ENCODE peak calls at places on chromosomes 3 and 15, in eight cellular contexts. One of them, this sample, is unnamed.

GRCh38 chr3:29385056-29385455 is 104.2 kb downstream of the RBMS3 start:
- DNase-seq in MV-4-11: no peak
- DNase-seq in activated T-helper 1 cell treated with anti-CD3 and anti-CD28 coated beads, Interleukin-2, amount 50 U/mL, for 16 hours: no peak
- DNase-seq in HT-29: no peak
- DNase-seq in Kasumi-1: no peak
- DNase-seq in Peyer's patch: no peak
- DNase-seq in NCI-H524 treated with DMSO at 0.1 percent for 48 hours: peak
- DNase-seq in HuH-7.5: no peak
- DNase-seq in this sample: no peak

GRCh38 chr15:35559683-35560082 is 13.7 kb upstream of the DPH6 start:
- DNase-seq in Peyer's patch: no peak
- DNase-seq in HuH-7.5: no peak
- DNase-seq in Kasumi-1: no peak
- DNase-seq in activated T-helper 1 cell treated with anti-CD3 and anti-CD28 coated beads, Interleukin-2, amount 50 U/mL, for 16 hours: no peak
- DNase-seq in HT-29: no peak
- DNase-seq in MV-4-11: no peak
- DNase-seq in NCI-H524 treated with DMSO at 0.1 percent for 48 hours: no peak
- DNase-seq in this sample: no peak

GRCh38 chr3:14480207-14481017 is 59.7 kb downstream of the GRIP2 start:
- DNase-seq in HuH-7.5: no peak
- DNase-seq in HT-29: no peak
- DNase-seq in Peyer's patch: no peak
- DNase-seq in Kasumi-1: no peak
- DNase-seq in NCI-H524 treated with DMSO at 0.1 percent for 48 hours: no peak
- DNase-seq in activated T-helper 1 cell treated with anti-CD3 and anti-CD28 coated beads, Interleukin-2, amount 50 U/mL, for 16 hours: no peak
- DNase-seq in MV-4-11: no peak
- DNase-seq in this sample: no peak

GRCh38 chr3:49500408-49501257 is 30.6 kb downstream of the DAG1 start:
- DNase-seq in activated T-helper 1 cell treated with anti-CD3 and anti-CD28 coated beads, Interleukin-2, amount 50 U/mL, for 16 hours: no peak
- DNase-seq in MV-4-11: peak
- DNase-seq in Kasumi-1: peak
- DNase-seq in Peyer's patch: no peak
- DNase-seq in HuH-7.5: no peak
- DNase-seq in NCI-H524 treated with DMSO at 0.1 percent for 48 hours: no peak
- DNase-seq in HT-29: peak
- DNase-seq in this sample: no peak

GRCh38 chr3:184345678-184346144 is 8.3 kb downstream of the FAM131A start:
- DNase-seq in HuH-7.5: peak
- DNase-seq in HT-29: peak
- DNase-seq in NCI-H524 treated with DMSO at 0.1 percent for 48 hours: no peak
- DNase-seq in Peyer's patch: no peak
- DNase-seq in activated T-helper 1 cell treated with anti-CD3 and anti-CD28 coated beads, Interleukin-2, amount 50 U/mL, for 16 hours: no peak
- DNase-seq in Kasumi-1: peak
- DNase-seq in MV-4-11: peak
- DNase-seq in this sample: no peak

GRCh38 chr15:57635300-57635944 is 43.7 kb downstream of the MYZAP start:
- DNase-seq in NCI-H524 treated with DMSO at 0.1 percent for 48 hours: no peak
- DNase-seq in HT-29: no peak
- DNase-seq in HuH-7.5: no peak
- DNase-seq in activated T-helper 1 cell treated with anti-CD3 and anti-CD28 coated beads, Interleukin-2, amount 50 U/mL, for 16 hours: no peak
- DNase-seq in MV-4-11: no peak
- DNase-seq in Kasumi-1: no peak
- DNase-seq in Peyer's patch: no peak
- DNase-seq in this sample: no peak

GRCh38 chr3:84717894-84718293 is 240.9 kb upstream of the CADM2 start:
- DNase-seq in Peyer's patch: no peak
- DNase-seq in NCI-H524 treated with DMSO at 0.1 percent for 48 hours: peak
- DNase-seq in Kasumi-1: no peak
- DNase-seq in HT-29: no peak
- DNase-seq in HuH-7.5: no peak
- DNase-seq in activated T-helper 1 cell treated with anti-CD3 and anti-CD28 coated beads, Interleukin-2, amount 50 U/mL, for 16 hours: no peak
- DNase-seq in MV-4-11: peak
- DNase-seq in this sample: no peak

GRCh38 chr3:160400631-160401150 is 1.2 kb downstream of the SMC4 start:
- DNase-seq in activated T-helper 1 cell treated with anti-CD3 and anti-CD28 coated beads, Interleukin-2, amount 50 U/mL, for 16 hours: no peak
- DNase-seq in NCI-H524 treated with DMSO at 0.1 percent for 48 hours: no peak
- DNase-seq in Peyer's patch: no peak
- DNase-seq in Kasumi-1: no peak
- DNase-seq in HT-29: peak
- DNase-seq in MV-4-11: no peak
- DNase-seq in HuH-7.5: no peak
- DNase-seq in this sample: no peak

GRCh38 chr3:32797776-32798175 is 20.0 kb upstream of the TRIM71 start:
- DNase-seq in HT-29: no peak
- DNase-seq in MV-4-11: no peak
- DNase-seq in HuH-7.5: no peak
- DNase-seq in Peyer's patch: no peak
- DNase-seq in Kasumi-1: no peak
- DNase-seq in NCI-H524 treated with DMSO at 0.1 percent for 48 hours: no peak
- DNase-seq in activated T-helper 1 cell treated with anti-CD3 and anti-CD28 coated beads, Interleukin-2, amount 50 U/mL, for 16 hours: no peak
- DNase-seq in this sample: no peak

GRCh38 chr15:90165659-90166489 is 35.3 kb upstream of the SEMA4B start:
- DNase-seq in Kasumi-1: peak
- DNase-seq in activated T-helper 1 cell treated with anti-CD3 and anti-CD28 coated beads, Interleukin-2, amount 50 U/mL, for 16 hours: no peak
- DNase-seq in MV-4-11: peak
- DNase-seq in HT-29: peak
- DNase-seq in NCI-H524 treated with DMSO at 0.1 percent for 48 hours: no peak
- DNase-seq in HuH-7.5: peak
- DNase-seq in Peyer's patch: peak
- DNase-seq in this sample: no peak

GRCh38 chr3:69367586-69367985 is 18.3 kb downstream of the FRMD4B start:
- DNase-seq in HT-29: no peak
- DNase-seq in Kasumi-1: no peak
- DNase-seq in MV-4-11: no peak
- DNase-seq in HuH-7.5: no peak
- DNase-seq in activated T-helper 1 cell treated with anti-CD3 and anti-CD28 coated beads, Interleukin-2, amount 50 U/mL, for 16 hours: no peak
- DNase-seq in NCI-H524 treated with DMSO at 0.1 percent for 48 hours: no peak
- DNase-seq in Peyer's patch: no peak
- DNase-seq in this sample: no peak

GRCh38 chr3:149532463-149533180 is 58.1 kb downstream of the TM4SF4 start:
- DNase-seq in Kasumi-1: no peak
- DNase-seq in HT-29: no peak
- DNase-seq in NCI-H524 treated with DMSO at 0.1 percent for 48 hours: no peak
- DNase-seq in MV-4-11: peak
- DNase-seq in activated T-helper 1 cell treated with anti-CD3 and anti-CD28 coated beads, Interleukin-2, amount 50 U/mL, for 16 hours: no peak
- DNase-seq in HuH-7.5: no peak
- DNase-seq in Peyer's patch: no peak
- DNase-seq in this sample: no peak

GRCh38 chr3:56937580-56937979 is 122.9 kb upstream of the SPATA12 start:
- DNase-seq in Peyer's patch: no peak
- DNase-seq in NCI-H524 treated with DMSO at 0.1 percent for 48 hours: no peak
- DNase-seq in HuH-7.5: no peak
- DNase-seq in MV-4-11: no peak
- DNase-seq in Kasumi-1: no peak
- DNase-seq in HT-29: no peak
- DNase-seq in activated T-helper 1 cell treated with anti-CD3 and anti-CD28 coated beads, Interleukin-2, amount 50 U/mL, for 16 hours: no peak
- DNase-seq in this sample: no peak

GRCh38 chr3:139620438-139620837 is 57.3 kb downstream of the NMNAT3 start:
- DNase-seq in HT-29: no peak
- DNase-seq in activated T-helper 1 cell treated with anti-CD3 and anti-CD28 coated beads, Interleukin-2, amount 50 U/mL, for 16 hours: no peak
- DNase-seq in HuH-7.5: no peak
- DNase-seq in Peyer's patch: no peak
- DNase-seq in NCI-H524 treated with DMSO at 0.1 percent for 48 hours: no peak
- DNase-seq in Kasumi-1: no peak
- DNase-seq in MV-4-11: no peak
- DNase-seq in this sample: no peak

GRCh38 chr3:151091685-151092352 is 6.4 kb downstream of the MED12L start:
- DNase-seq in HT-29: no peak
- DNase-seq in Kasumi-1: peak
- DNase-seq in MV-4-11: no peak
- DNase-seq in activated T-helper 1 cell treated with anti-CD3 and anti-CD28 coated beads, Interleukin-2, amount 50 U/mL, for 16 hours: no peak
- DNase-seq in Peyer's patch: no peak
- DNase-seq in HuH-7.5: no peak
- DNase-seq in NCI-H524 treated with DMSO at 0.1 percent for 48 hours: no peak
- DNase-seq in this sample: no peak

GRCh38 chr3:194322701-194323174 is 28.4 kb downstream of the CPN2 start:
- DNase-seq in activated T-helper 1 cell treated with anti-CD3 and anti-CD28 coated beads, Interleukin-2, amount 50 U/mL, for 16 hours: no peak
- DNase-seq in HT-29: peak
- DNase-seq in MV-4-11: peak
- DNase-seq in HuH-7.5: no peak
- DNase-seq in Peyer's patch: no peak
- DNase-seq in Kasumi-1: no peak
- DNase-seq in NCI-H524 treated with DMSO at 0.1 percent for 48 hours: no peak
- DNase-seq in this sample: no peak

GRCh38 chr3:42762046-42762724 is 10.9 kb downstream of the CCDC13 start:
- DNase-seq in HT-29: no peak
- DNase-seq in HuH-7.5: no peak
- DNase-seq in Kasumi-1: peak
- DNase-seq in Peyer's patch: no peak
- DNase-seq in MV-4-11: peak
- DNase-seq in NCI-H524 treated with DMSO at 0.1 percent for 48 hours: no peak
- DNase-seq in activated T-helper 1 cell treated with anti-CD3 and anti-CD28 coated beads, Interleukin-2, amount 50 U/mL, for 16 hours: no peak
- DNase-seq in this sample: no peak

GRCh38 chr3:67005974-67006373 is 7.9 kb downstream of the KBTBD8 start:
- DNase-seq in HuH-7.5: no peak
- DNase-seq in MV-4-11: no peak
- DNase-seq in HT-29: no peak
- DNase-seq in Peyer's patch: no peak
- DNase-seq in NCI-H524 treated with DMSO at 0.1 percent for 48 hours: no peak
- DNase-seq in Kasumi-1: no peak
- DNase-seq in activated T-helper 1 cell treated with anti-CD3 and anti-CD28 coated beads, Interleukin-2, amount 50 U/mL, for 16 hours: no peak
- DNase-seq in this sample: no peak

GRCh38 chr15:52005748-52006701 is 13.0 kb upstream of the MAPK6 start:
- DNase-seq in activated T-helper 1 cell treated with anti-CD3 and anti-CD28 coated beads, Interleukin-2, amount 50 U/mL, for 16 hours: no peak
- DNase-seq in HuH-7.5: no peak
- DNase-seq in NCI-H524 treated with DMSO at 0.1 percent for 48 hours: no peak
- DNase-seq in MV-4-11: peak
- DNase-seq in Kasumi-1: no peak
- DNase-seq in Peyer's patch: no peak
- DNase-seq in HT-29: no peak
- DNase-seq in this sample: no peak

GRCh38 chr3:153621988-153622387 is 460.0 kb downstream of the RAP2B start:
- DNase-seq in HuH-7.5: no peak
- DNase-seq in Kasumi-1: peak
- DNase-seq in NCI-H524 treated with DMSO at 0.1 percent for 48 hours: no peak
- DNase-seq in Peyer's patch: no peak
- DNase-seq in MV-4-11: peak
- DNase-seq in activated T-helper 1 cell treated with anti-CD3 and anti-CD28 coated beads, Interleukin-2, amount 50 U/mL, for 16 hours: no peak
- DNase-seq in HT-29: no peak
- DNase-seq in this sample: no peak

GRCh38 chr15:62770111-62770660 is 272.4 kb upstream of the TPM1 start:
- DNase-seq in HT-29: no peak
- DNase-seq in activated T-helper 1 cell treated with anti-CD3 and anti-CD28 coated beads, Interleukin-2, amount 50 U/mL, for 16 hours: no peak
- DNase-seq in Kasumi-1: no peak
- DNase-seq in HuH-7.5: no peak
- DNase-seq in Peyer's patch: no peak
- DNase-seq in NCI-H524 treated with DMSO at 0.1 percent for 48 hours: no peak
- DNase-seq in MV-4-11: no peak
- DNase-seq in this sample: no peak

GRCh38 chr3:187456268-187456667 is 88.1 kb downstream of the RTP4 start:
- DNase-seq in MV-4-11: no peak
- DNase-seq in HT-29: no peak
- DNase-seq in activated T-helper 1 cell treated with anti-CD3 and anti-CD28 coated beads, Interleukin-2, amount 50 U/mL, for 16 hours: no peak
- DNase-seq in Peyer's patch: no peak
- DNase-seq in Kasumi-1: no peak
- DNase-seq in HuH-7.5: no peak
- DNase-seq in NCI-H524 treated with DMSO at 0.1 percent for 48 hours: peak
- DNase-seq in this sample: no peak

GRCh38 chr3:46900007-46900292 is 22.4 kb downstream of the PTH1R start:
- DNase-seq in Peyer's patch: no peak
- DNase-seq in HT-29: no peak
- DNase-seq in HuH-7.5: no peak
- DNase-seq in activated T-helper 1 cell treated with anti-CD3 and anti-CD28 coated beads, Interleukin-2, amount 50 U/mL, for 16 hours: no peak
- DNase-seq in MV-4-11: no peak
- DNase-seq in Kasumi-1: no peak
- DNase-seq in NCI-H524 treated with DMSO at 0.1 percent for 48 hours: no peak
- DNase-seq in this sample: no peak

GRCh38 chr3:12556723-12557471 is at the start of gene MKRN2:
- DNase-seq in MV-4-11: peak
- DNase-seq in HuH-7.5: peak
- DNase-seq in HT-29: peak
- DNase-seq in activated T-helper 1 cell treated with anti-CD3 and anti-CD28 coated beads, Interleukin-2, amount 50 U/mL, for 16 hours: peak
- DNase-seq in Kasumi-1: peak
- DNase-seq in Peyer's patch: peak
- DNase-seq in NCI-H524 treated with DMSO at 0.1 percent for 48 hours: peak
- DNase-seq in this sample: peak

GRCh38 chr3:139269984-139270383 is 73.8 kb upstream of the MRPS22 start:
- DNase-seq in HT-29: no peak
- DNase-seq in activated T-helper 1 cell treated with anti-CD3 and anti-CD28 coated beads, Interleukin-2, amount 50 U/mL, for 16 hours: no peak
- DNase-seq in HuH-7.5: no peak
- DNase-seq in Kasumi-1: no peak
- DNase-seq in NCI-H524 treated with DMSO at 0.1 percent for 48 hours: no peak
- DNase-seq in MV-4-11: no peak
- DNase-seq in Peyer's patch: no peak
- DNase-seq in this sample: no peak

GRCh38 chr15:48066456-48066855 is 54.3 kb upstream of the SLC24A5 start:
- DNase-seq in Peyer's patch: no peak
- DNase-seq in HT-29: no peak
- DNase-seq in HuH-7.5: no peak
- DNase-seq in activated T-helper 1 cell treated with anti-CD3 and anti-CD28 coated beads, Interleukin-2, amount 50 U/mL, for 16 hours: no peak
- DNase-seq in Kasumi-1: no peak
- DNase-seq in NCI-H524 treated with DMSO at 0.1 percent for 48 hours: no peak
- DNase-seq in MV-4-11: no peak
- DNase-seq in this sample: no peak

GRCh38 chr3:51715231-51716058 is 8.6 kb downstream of the GRM2 start:
- DNase-seq in HT-29: no peak
- DNase-seq in Kasumi-1: no peak
- DNase-seq in HuH-7.5: peak
- DNase-seq in Peyer's patch: no peak
- DNase-seq in MV-4-11: no peak
- DNase-seq in activated T-helper 1 cell treated with anti-CD3 and anti-CD28 coated beads, Interleukin-2, amount 50 U/mL, for 16 hours: no peak
- DNase-seq in NCI-H524 treated with DMSO at 0.1 percent for 48 hours: no peak
- DNase-seq in this sample: no peak

GRCh38 chr3:187567741-187568140 is 102.5 kb downstream of the SST start:
- DNase-seq in HuH-7.5: peak
- DNase-seq in NCI-H524 treated with DMSO at 0.1 percent for 48 hours: no peak
- DNase-seq in Kasumi-1: peak
- DNase-seq in Peyer's patch: no peak
- DNase-seq in HT-29: no peak
- DNase-seq in activated T-helper 1 cell treated with anti-CD3 and anti-CD28 coated beads, Interleukin-2, amount 50 U/mL, for 16 hours: no peak
- DNase-seq in MV-4-11: no peak
- DNase-seq in this sample: no peak